ENCODE peak calls at places on chromosomes 16 and 17, in four cellular contexts. One of them, this sample, is unnamed.

GRCh38 chr16:84367750-84368320 is 503 bp upstream of the ATP2C2 start:
- DNase-seq in K562: no peak
- DNase-seq in GM12878: no peak
- DNase-seq in HepG2: no peak
- DNase-seq in this sample: no peak

GRCh38 chr16:88343276-88343791 is 39.4 kb upstream of the ZNF469 start:
- DNase-seq in HepG2: no peak
- DNase-seq in K562: no peak
- DNase-seq in GM12878: no peak
- DNase-seq in this sample: no peak

GRCh38 chr17:8285270-8286181 is 2.9 kb upstream of the RANGRF start:
- DNase-seq in GM12878: no peak
- DNase-seq in K562: no peak
- DNase-seq in HepG2: no peak
- DNase-seq in this sample: no peak

GRCh38 chr17:8994319-8994718 is 27.0 kb upstream of the NTN1 start:
- DNase-seq in GM12878: peak
- DNase-seq in K562: peak
- DNase-seq in HepG2: peak
- DNase-seq in this sample: peak

GRCh38 chr17:4789701-4789950 is 862 bp downstream of the GLTPD2 start:
- DNase-seq in GM12878: no peak
- DNase-seq in HepG2: no peak
- DNase-seq in K562: no peak
- DNase-seq in this sample: no peak

GRCh38 chr16:69848635-69849545 is 86.8 kb downstream of the WWP2 start:
- DNase-seq in GM12878: no peak
- DNase-seq in K562: no peak
- DNase-seq in HepG2: no peak
- DNase-seq in this sample: peak

GRCh38 chr16:65392831-65393565 is 271.1 kb upstream of the CDH11 start:
- DNase-seq in HepG2: no peak
- DNase-seq in K562: no peak
- DNase-seq in GM12878: no peak
- DNase-seq in this sample: no peak

GRCh38 chr17:58336456-58337094 is 8.0 kb upstream of the TSPOAP1 start:
- DNase-seq in HepG2: no peak
- DNase-seq in K562: no peak
- DNase-seq in GM12878: no peak
- DNase-seq in this sample: no peak

GRCh38 chr16:68311316-68311620 is 449 bp downstream of the PRMT7 start:
- DNase-seq in K562: no peak
- DNase-seq in GM12878: no peak
- DNase-seq in HepG2: peak
- DNase-seq in this sample: peak

GRCh38 chr16:48596326-48596725 is 13.7 kb downstream of the N4BP1 start:
- DNase-seq in HepG2: no peak
- DNase-seq in GM12878: no peak
- DNase-seq in K562: no peak
- DNase-seq in this sample: no peak

GRCh38 chr16:21097151-21097550 is 53.5 kb downstream of the DNAH3 start:
- DNase-seq in K562: no peak
- DNase-seq in GM12878: no peak
- DNase-seq in HepG2: no peak
- DNase-seq in this sample: no peak

DNA sequence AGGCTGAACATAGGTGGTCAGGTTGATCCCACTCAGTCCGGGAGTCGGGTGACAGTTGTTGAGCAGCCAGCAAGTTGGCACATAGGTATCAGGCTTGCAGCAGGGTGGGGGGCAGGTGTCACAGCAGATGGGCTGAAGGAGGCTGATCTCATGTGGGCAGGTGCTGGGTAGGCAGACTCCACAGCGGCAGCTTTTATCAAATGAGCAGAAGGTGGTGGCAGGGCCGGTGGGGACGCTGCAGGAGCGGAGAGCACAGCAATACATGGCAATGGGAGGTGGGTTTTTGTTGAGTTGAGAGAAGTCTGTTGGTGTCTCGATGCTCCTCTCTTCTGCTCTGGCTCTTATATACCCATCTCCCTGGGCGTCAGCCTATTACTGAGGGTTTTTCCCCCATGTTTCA is at the start of gene KRTAP3-1:
- DNase-seq in HepG2: peak
- DNase-seq in K562: no peak
- DNase-seq in GM12878: no peak
- DNase-seq in this sample: no peak
- TF ChIP-seq TARDBP in HepG2: no peak
- TF ChIP-seq TARDBP in K562: no peak
- TF ChIP-seq TARDBP in GM12878: no peak
- TF ChIP-seq TARDBP in this sample: no peak

GRCh38 chr17:60675997-60676396 is 1.7 kb upstream of the BCAS3 start:
- DNase-seq in K562: no peak
- DNase-seq in GM12878: no peak
- DNase-seq in HepG2: no peak
- DNase-seq in this sample: no peak
- TF ChIP-seq FOXK2 in K562: no peak
- TF ChIP-seq FOXK2 in GM12878: no peak
- TF ChIP-seq FOXK2 in HepG2: no peak
- TF ChIP-seq FOXK2 in this sample: no peak

DNA sequence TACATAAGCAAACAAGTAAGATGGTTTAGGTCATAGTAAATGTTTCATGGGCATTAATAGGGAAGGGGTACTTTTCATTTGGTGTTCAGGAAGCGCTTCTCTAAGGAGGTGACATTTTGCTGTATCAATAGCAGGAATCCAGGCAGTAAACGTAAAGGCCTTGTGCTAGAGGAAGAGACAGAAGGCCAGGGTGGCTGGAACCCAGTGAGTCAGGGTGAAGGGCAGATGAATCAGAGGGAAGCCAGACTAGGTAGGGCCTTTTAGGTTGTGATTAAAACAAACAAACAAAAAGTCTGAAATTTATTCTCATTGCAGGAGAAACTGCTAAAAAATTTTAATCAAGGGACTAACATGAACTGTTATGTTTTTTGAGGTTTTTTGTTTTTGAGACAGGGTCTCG is 6.5 kb downstream of the BMERB1 start:
- DNase-seq in K562: no peak
- DNase-seq in GM12878: no peak
- DNase-seq in HepG2: no peak
- DNase-seq in this sample: no peak
- TF ChIP-seq TARDBP in K562: no peak
- TF ChIP-seq TARDBP in GM12878: no peak
- TF ChIP-seq TARDBP in HepG2: no peak
- TF ChIP-seq TARDBP in this sample: no peak

DNA sequence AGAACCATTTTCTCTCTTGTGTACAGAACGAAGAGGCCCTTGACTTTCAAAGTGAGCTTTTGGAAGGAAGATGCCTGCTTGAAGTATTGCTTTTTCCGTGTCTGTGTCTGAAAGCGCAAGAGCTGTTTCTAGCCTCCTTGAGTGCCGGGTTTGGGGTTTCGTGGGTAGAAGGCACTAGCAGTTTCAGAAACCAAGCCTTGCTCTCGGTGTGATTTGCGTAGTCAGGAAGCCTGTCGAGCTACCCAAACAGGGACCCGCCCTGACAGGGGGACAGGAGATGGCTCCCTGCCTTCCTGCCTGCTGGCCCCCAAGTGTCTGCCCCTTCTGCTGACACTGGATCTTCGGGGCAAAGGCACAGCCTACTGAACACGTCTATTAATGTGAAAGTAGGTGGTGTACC is 322.0 kb downstream of the MAF start:
- DNase-seq in GM12878: no peak
- DNase-seq in HepG2: no peak
- DNase-seq in K562: no peak
- DNase-seq in this sample: no peak
- TF ChIP-seq FOXK2 in GM12878: no peak
- TF ChIP-seq FOXK2 in HepG2: no peak
- TF ChIP-seq FOXK2 in K562: no peak
- TF ChIP-seq FOXK2 in this sample: no peak

This sample was measured in HEK293T.